ENCODE peak calls at places on chromosomes 5 and 9, in seven cellular contexts. E, P, D, Z, K, I and H are unnamed samples.

GRCh38 chr5:55303238-55303690 is 4.2 kb downstream of the DHX29 start:
- DNase-seq in E (no peak), P (peak), D (peak), Z (no peak), K (no peak), I (peak), H (peak)

GRCh38 chr5:139700711-139701693 is 52.9 kb downstream of the CXXC5 start:
- DNase-seq in E (peak), P (no peak), D (no peak), Z (no peak), K (peak), I (no peak), H (no peak)

GRCh38 chr5:178787889-178788288 is 57.4 kb upstream of the ZNF354A start:
- DNase-seq in E (no peak), P (no peak), D (no peak), Z (no peak), K (no peak), I (no peak), H (no peak)

GRCh38 chr5:160240350-160240749 is 11.0 kb downstream of the FABP6 start:
- DNase-seq in E (no peak), P (no peak), D (no peak), Z (no peak), K (no peak), I (no peak), H (no peak)

GRCh38 chr5:58933891-58934628 is 351.2 kb downstream of the RAB3C start:
- DNase-seq in E (no peak), P (no peak), D (no peak), Z (no peak), K (no peak), I (peak), H (no peak)

GRCh38 chr5:12003680-12004079 is 99.4 kb upstream of the CTNND2 start:
- DNase-seq in E (no peak), P (no peak), D (no peak), Z (no peak), K (no peak), I (no peak), H (no peak)

GRCh38 chr5:58197875-58198274 is 262.0 kb downstream of the PLK2 start:
- DNase-seq in E (no peak), P (peak), D (no peak), Z (no peak), K (no peak), I (no peak), H (no peak)

GRCh38 chr9:19683715-19684114 is 105.1 kb downstream of the SLC24A2 start:
- DNase-seq in E (no peak), P (no peak), D (no peak), Z (no peak), K (peak), I (no peak), H (no peak)

GRCh38 chr5:178389031-178389729 is 156.6 kb upstream of the PHYKPL start:
- DNase-seq in E (no peak), P (no peak), D (no peak), Z (no peak), K (no peak), I (no peak), H (no peak)

GRCh38 chr5:157747766-157748700 is 4.5 kb downstream of the LSM11 start:
- DNase-seq in E (no peak), P (no peak), D (no peak), Z (no peak), K (no peak), I (no peak), H (no peak)

GRCh38 chr5:78586251-78586650 is 62.3 kb downstream of the LHFPL2 start:
- DNase-seq in E (no peak), P (peak), D (peak), Z (no peak), K (no peak), I (peak), H (peak)

GRCh38 chr5:67115238-67115637 is 81.4 kb downstream of the CD180 start:
- DNase-seq in E (no peak), P (no peak), D (no peak), Z (no peak), K (no peak), I (no peak), H (no peak)

GRCh38 chr9:127715443-127716337 is at the start of the genes PTRH1 and TTC16:
- DNase-seq in E (peak), P (peak), D (peak), Z (peak), K (peak), I (peak), H (peak)

GRCh38 chr5:35477321-35477720 is 140.3 kb upstream of the SPEF2 start:
- DNase-seq in E (no peak), P (no peak), D (no peak), Z (no peak), K (no peak), I (no peak), H (no peak)

GRCh38 chr5:170161069-170161468 is 55.4 kb downstream of the FOXI1 start:
- DNase-seq in E (no peak), P (no peak), D (no peak), Z (no peak), K (no peak), I (no peak), H (no peak)

GRCh38 chr5:141518616-141519015 is 29.7 kb downstream of the PCDHGC5 start:
- DNase-seq in E (no peak), P (no peak), D (no peak), Z (no peak), K (no peak), I (no peak), H (no peak)

GRCh38 chr9:130265431-130266235 is at the start of gene HMCN2:
- DNase-seq in E (no peak), P (no peak), D (no peak), Z (peak), K (peak), I (peak), H (no peak)

GRCh38 chr5:124200381-124200780 is 546.1 kb downstream of the ZNF608 start:
- DNase-seq in E (no peak), P (peak), D (peak), Z (no peak), K (no peak), I (no peak), H (no peak)

GRCh38 chr5:82882316-82882715 is 194.9 kb downstream of the TMEM167A start:
- DNase-seq in E (no peak), P (no peak), D (no peak), Z (no peak), K (no peak), I (no peak), H (no peak)

GRCh38 chr9:106969696-106970095 is 106.7 kb downstream of the ZNF462 start:
- DNase-seq in E (no peak), P (no peak), D (no peak), Z (no peak), K (peak), I (no peak), H (no peak)

GRCh38 chr9:117649126-117649525 is 55.1 kb upstream of the TLR4 start:
- DNase-seq in E (no peak), P (no peak), D (peak), Z (no peak), K (no peak), I (no peak), H (peak)

GRCh38 chr9:80775515-80775914 is 913.8 kb downstream of the TLE1 start:
- DNase-seq in E (no peak), P (peak), D (peak), Z (no peak), K (no peak), I (no peak), H (peak)

GRCh38 chr9:75483636-75484035 is 395.3 kb downstream of the OSTF1 start:
- DNase-seq in E (no peak), P (no peak), D (peak), Z (no peak), K (no peak), I (no peak), H (peak)

GRCh38 chr5:518721-519120 is 5.5 kb downstream of the SLC9A3 start:
- DNase-seq in E (no peak), P (no peak), D (no peak), Z (no peak), K (no peak), I (no peak), H (no peak)

GRCh38 chr9:109868222-109868621 is 88.2 kb downstream of the PALM2AKAP2 start:
- DNase-seq in E (no peak), P (peak), D (peak), Z (peak), K (peak), I (no peak), H (peak)

GRCh38 chr5:65907138-65907537 is 19.2 kb upstream of the ERBIN start:
- DNase-seq in E (no peak), P (no peak), D (peak), Z (no peak), K (no peak), I (peak), H (no peak)

GRCh38 chr5:35811108-35811741 is 45.5 kb upstream of the IL7R start:
- DNase-seq in E (no peak), P (peak), D (peak), Z (no peak), K (no peak), I (peak), H (peak)

GRCh38 chr5:64292611-64293215 is 127.1 kb downstream of the RNF180 start:
- DNase-seq in E (no peak), P (no peak), D (peak), Z (no peak), K (peak), I (no peak), H (no peak)

GRCh38 chr9:71680189-71680983 is 87.9 kb downstream of the CEMIP2 start:
- DNase-seq in E (no peak), P (peak), D (peak), Z (no peak), K (no peak), I (peak), H (peak)

GRCh38 chr9:133425049-133425632 is 3.0 kb downstream of the ADAMTS13 start:
- DNase-seq in E (no peak), P (no peak), D (no peak), Z (no peak), K (no peak), I (no peak), H (no peak)

GRCh38 chr9:89356782-89357181 is 38.5 kb downstream of the SECISBP2 start:
- DNase-seq in E (no peak), P (no peak), D (no peak), Z (no peak), K (no peak), I (no peak), H (no peak)

GRCh38 chr9:134554011-134554749 is 87.4 kb upstream of the COL5A1 start:
- DNase-seq in E (no peak), P (no peak), D (no peak), Z (no peak), K (no peak), I (no peak), H (no peak)

GRCh38 chr5:134798468-134798867 is 39.9 kb downstream of the DDX46 start:
- DNase-seq in E (no peak), P (no peak), D (no peak), Z (no peak), K (no peak), I (no peak), H (no peak)

GRCh38 chr5:160649304-160649703 is 202.7 kb downstream of the ATP10B start:
- DNase-seq in E (peak), P (no peak), D (no peak), Z (no peak), K (peak), I (peak), H (no peak)

GRCh38 chr9:134339183-134339806 is 13.0 kb downstream of the RXRA start:
- DNase-seq in E (no peak), P (peak), D (peak), Z (no peak), K (no peak), I (no peak), H (no peak)

GRCh38 chr5:44997506-44997905 is 188.8 kb downstream of the MRPS30 start:
- DNase-seq in E (no peak), P (no peak), D (no peak), Z (no peak), K (no peak), I (no peak), H (no peak)

GRCh38 chr9:98997580-98997979 is 53.9 kb downstream of the COL15A1 start:
- DNase-seq in E (no peak), P (peak), D (peak), Z (no peak), K (no peak), I (peak), H (peak)

DNA sequence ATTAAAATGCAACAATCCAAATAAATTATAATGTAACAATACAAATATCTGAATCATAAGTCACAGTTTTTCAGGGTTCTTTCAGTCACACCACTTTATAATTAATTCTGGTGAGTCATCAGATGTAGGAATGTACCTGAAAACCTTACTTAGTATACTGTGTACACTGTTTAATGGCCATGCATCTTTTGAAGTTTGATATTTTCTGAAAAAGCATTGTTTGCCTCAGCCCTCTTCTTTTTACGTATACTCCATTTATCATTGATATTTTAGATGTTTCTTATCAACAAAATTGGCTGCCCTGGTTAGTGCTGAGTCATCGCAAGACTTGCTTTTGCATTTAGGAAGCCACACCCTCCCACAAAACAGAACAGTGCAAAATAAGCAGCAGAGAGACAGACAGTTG is 218.6 kb downstream of the PJA2 start:
- DNase-seq in E (no peak), P (peak), D (peak), Z (no peak), K (no peak), I (peak), H (peak)
- H2AFZ ChIP-seq in E (no peak), P (no peak), D (no peak), Z (no peak), K (no peak), I (no peak), H (no peak)

DNA sequence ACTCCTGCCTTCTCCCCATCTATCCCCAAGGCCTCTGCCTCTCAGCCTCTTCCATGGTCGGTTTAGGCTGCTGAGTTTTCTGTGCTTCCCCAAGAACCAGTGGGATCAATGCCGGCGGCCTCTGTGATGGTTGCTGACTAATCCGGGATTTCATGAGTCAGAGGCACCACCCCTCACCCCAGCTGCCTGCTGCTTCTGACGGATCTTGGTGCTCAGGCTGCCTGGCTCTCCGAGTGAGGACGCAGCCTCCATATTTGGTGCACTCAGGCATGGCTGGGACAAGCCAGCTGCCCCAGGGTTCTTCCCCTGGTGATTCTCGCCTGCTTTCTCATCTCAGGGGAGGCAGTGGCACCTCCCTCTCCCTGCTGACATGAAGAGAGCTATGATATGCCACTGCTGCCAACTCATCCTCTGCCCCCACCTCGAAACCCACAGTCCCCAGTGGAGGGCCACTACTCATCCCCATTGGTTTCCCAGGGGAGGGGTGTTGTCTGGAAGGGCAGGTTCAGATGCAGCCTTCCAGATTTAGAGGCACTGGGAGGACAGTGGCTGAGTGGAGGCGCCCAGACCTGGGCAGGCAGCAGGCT is 3.3 kb upstream of the MAN1B1 start:
- DNase-seq in E (no peak), P (peak), D (peak), Z (no peak), K (peak), I (peak), H (peak)
- H3K4me2 ChIP-seq in E (no peak), P (peak), D (peak), Z (no peak), K (no peak), I (peak), H (peak)

GRCh38 chr5:26482076-26482816 is 556.1 kb downstream of the CDH9 start:
- DNase-seq in E (no peak), P (no peak), D (no peak), Z (no peak), K (no peak), I (no peak), H (no peak)

GRCh38 chr5:26487553-26487952 is 550.8 kb downstream of the CDH9 start:
- DNase-seq in E (no peak), P (no peak), D (no peak), Z (no peak), K (no peak), I (no peak), H (no peak)

GRCh38 chr5:26486631-26487030 is 551.8 kb downstream of the CDH9 start:
- DNase-seq in E (no peak), P (no peak), D (no peak), Z (no peak), K (no peak), I (no peak), H (no peak)

DNA sequence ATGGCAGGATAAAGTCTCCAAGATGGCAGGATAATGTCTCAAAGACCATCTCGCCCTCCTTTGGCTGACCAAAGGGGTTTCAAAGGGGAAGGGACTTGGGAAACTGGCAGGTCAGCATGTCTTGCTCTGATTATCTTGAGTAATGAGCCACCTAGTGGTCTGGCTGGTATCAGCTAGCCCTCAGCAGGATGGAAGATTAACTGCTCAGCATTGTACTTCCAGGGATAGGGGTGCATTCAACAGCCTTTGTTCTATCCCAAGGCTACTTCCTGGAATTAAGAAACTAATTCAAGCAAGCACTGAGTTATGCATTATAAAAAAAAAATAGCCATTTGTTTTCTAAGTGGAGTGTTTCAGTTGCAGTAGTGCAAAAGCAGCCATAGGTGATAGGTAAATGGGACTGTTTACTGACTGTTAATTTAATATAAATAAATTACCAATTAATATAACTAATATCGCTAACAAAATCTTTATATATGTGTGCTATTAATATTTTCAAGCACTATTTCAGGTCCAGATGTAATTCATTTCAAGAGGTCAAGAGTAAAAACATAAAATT is 555.5 kb downstream of the CDH9 start:
- DNase-seq in E (peak), P (no peak), D (no peak), Z (peak), K (peak), I (no peak), H (no peak)
- H2AFZ ChIP-seq in E (no peak), P (no peak), D (peak), Z (peak), K (peak), I (no peak), H (no peak)

GRCh38 chr5:38273626-38274025 is 15.3 kb downstream of the EGFLAM start:
- DNase-seq in E (no peak), P (no peak), D (no peak), Z (no peak), K (no peak), I (no peak), H (no peak)

DNA sequence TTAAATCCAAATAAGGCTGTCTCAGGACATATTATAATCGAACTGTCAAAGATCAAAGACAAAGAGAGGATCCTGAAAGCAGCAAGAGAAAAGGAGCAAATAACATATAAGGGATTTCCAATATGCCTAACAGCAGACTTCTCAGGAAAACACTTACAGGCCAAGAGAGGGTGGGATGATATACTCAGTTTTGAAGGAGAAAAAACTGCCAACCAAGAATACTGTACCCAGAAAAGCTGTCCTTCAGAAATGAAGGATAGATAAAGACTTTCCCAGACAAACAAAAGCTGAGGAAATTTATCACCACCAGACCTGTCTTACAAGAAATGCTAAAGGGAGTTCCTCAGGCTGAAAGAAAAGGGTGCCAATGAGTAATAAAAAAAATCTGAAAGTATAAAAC is 16.0 kb downstream of the EGFLAM start:
- DNase-seq in E (no peak), P (no peak), D (no peak), Z (no peak), K (no peak), I (no peak), H (no peak)
- H3K4me2 ChIP-seq in E (no peak), P (no peak), D (no peak), Z (no peak), K (no peak), I (no peak), H (no peak)

GRCh38 chr5:112630246-112631009 is 107.3 kb upstream of the APC start:
- DNase-seq in E (no peak), P (peak), D (no peak), Z (no peak), K (no peak), I (no peak), H (no peak)

GRCh38 chr5:112626079-112626478 is 111.6 kb upstream of the APC start:
- DNase-seq in E (no peak), P (no peak), D (no peak), Z (no peak), K (no peak), I (no peak), H (no peak)

GRCh38 chr5:112625586-112625985 is 112.1 kb upstream of the APC start:
- DNase-seq in E (no peak), P (no peak), D (no peak), Z (no peak), K (no peak), I (no peak), H (no peak)

GRCh38 chr5:112626715-112627114 is 111.0 kb upstream of the APC start:
- DNase-seq in E (no peak), P (no peak), D (no peak), Z (no peak), K (no peak), I (no peak), H (no peak)

GRCh38 chr5:112628219-112628618 is 109.5 kb upstream of the APC start:
- DNase-seq in E (no peak), P (no peak), D (no peak), Z (peak), K (peak), I (no peak), H (no peak)
- H2AFZ ChIP-seq in E (no peak), P (no peak), D (no peak), Z (peak), K (no peak), I (no peak), H (no peak)